ENCODE peak calls at places on chromosomes 3 and 15, in five cellular contexts. J, C, G, A and F are unnamed samples.

GRCh38 chr3:126914226-126914625 is 68.7 kb upstream of the PLXNA1 start:
- DNase-seq in J (no peak), G (no peak), A (no peak), C (no peak), F (no peak)

GRCh38 chr3:153740109-153740508 is 381.1 kb upstream of the ARHGEF26 start:
- DNase-seq in G (no peak), A (no peak), C (no peak), J (no peak), F (no peak)

GRCh38 chr3:181791380-181791779 is 79.7 kb downstream of the SOX2 start:
- DNase-seq in J (no peak), A (no peak), C (peak; percentile 25), G (no peak), F (no peak)

GRCh38 chr3:172352786-172353185 is 95.5 kb downstream of the GHSR start:
- DNase-seq in A (no peak), J (no peak), G (no peak), C (no peak), F (no peak)

GRCh38 chr3:71247221-71247947 is 336.1 kb downstream of the FOXP1 start:
- DNase-seq in J (no peak), C (peak; percentile 50), G (no peak), A (peak; percentile 44), F (no peak)

GRCh38 chr3:122101646-122102045 is 46.5 kb downstream of the CD86 start:
- DNase-seq in C (peak; percentile 44), A (peak; percentile 78), J (no peak), G (no peak), F (peak; percentile 70)

GRCh38 chr15:93997071-93997658 is 234.2 kb upstream of the MCTP2 start:
- DNase-seq in C (no peak), G (no peak), J (no peak), A (peak; percentile 48), F (no peak)

GRCh38 chr15:58771621-58772235 is 626 bp downstream of the MINDY2 start:
- DNase-seq in G (peak; percentile 79), C (no peak), A (no peak), J (peak; percentile 91), F (no peak)

GRCh38 chr3:189652042-189652441 is 20.9 kb downstream of the TP63 start:
- DNase-seq in J (no peak), A (no peak), G (no peak), C (no peak), F (no peak)

GRCh38 chr3:175155172-175155571 is 296.0 kb downstream of the NAALADL2 start:
- DNase-seq in G (no peak), C (no peak), J (no peak), A (no peak), F (no peak)

GRCh38 chr3:105518806-105519418 is 152.2 kb downstream of the ALCAM start:
- DNase-seq in J (no peak), C (peak; percentile 61), A (peak; percentile 83), G (no peak), F (peak; percentile 8)

GRCh38 chr3:127037423-127037841 is 54.5 kb downstream of the PLXNA1 start:
- DNase-seq in C (no peak), G (peak; percentile 47), A (no peak), J (peak; percentile 51), F (no peak)

GRCh38 chr3:149736180-149737100 is 15.8 kb downstream of the COMMD2 start:
- DNase-seq in C (peak; percentile 83), G (no peak), J (no peak), A (no peak), F (no peak)

GRCh38 chr3:149463921-149464320 is 10.6 kb upstream of the TM4SF4 start:
- DNase-seq in J (no peak), C (no peak), A (no peak), G (no peak), F (no peak)

GRCh38 chr3:175940881-175941280 is 1081.7 kb downstream of the NAALADL2 start:
- DNase-seq in J (no peak), A (peak; percentile 4), C (no peak), G (no peak), F (no peak)

GRCh38 chr3:13659221-13659969 is 110.5 kb downstream of the FBLN2 start:
- DNase-seq in C (no peak), J (no peak), G (no peak), A (no peak), F (no peak)

DNA sequence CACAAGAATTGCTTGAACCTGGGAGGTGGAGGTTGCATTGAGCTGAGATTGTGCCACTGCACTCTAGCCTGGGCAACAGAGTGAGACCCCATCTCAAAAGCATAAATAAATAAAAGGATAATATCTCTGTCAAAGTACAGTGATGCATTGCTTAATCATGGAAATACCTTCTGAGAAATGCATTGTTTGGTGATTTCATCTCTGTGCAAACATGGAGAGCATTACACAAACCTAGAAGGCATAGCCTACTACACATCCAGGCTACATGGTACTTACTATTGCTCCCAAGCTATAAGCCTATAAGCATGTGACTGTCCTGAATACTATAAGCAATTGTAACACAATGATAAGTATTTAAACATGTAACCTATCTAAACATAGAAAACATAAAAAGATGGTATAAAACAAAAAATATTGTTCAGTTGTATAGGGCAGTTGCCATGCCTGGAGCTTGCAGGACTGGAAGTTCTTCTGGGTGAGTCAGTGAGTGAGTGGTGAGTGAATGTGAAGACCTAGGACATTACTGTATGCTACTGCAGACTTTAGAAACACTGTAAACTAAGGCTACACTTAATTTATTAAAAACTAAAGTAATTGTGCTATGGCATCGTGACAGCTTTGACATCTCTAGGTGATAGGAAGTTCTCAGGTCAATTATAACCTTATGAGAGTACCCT is 93.6 kb upstream of the SNRPN start:
- DNase-seq in A (no peak), J (no peak), C (no peak), G (no peak), F (no peak)
- TF ChIP-seq CTCF in A (no peak), J (no peak), C (no peak), G (no peak), F (no peak)

GRCh38 chr3:10300087-10300486 is 7.3 kb upstream of the GHRL start:
- DNase-seq in A (no peak), J (no peak), C (no peak), G (no peak), F (no peak)

GRCh38 chr3:10303105-10303504 is 10.4 kb upstream of the GHRL start:
- DNase-seq in C (no peak), G (no peak), A (no peak), J (no peak), F (no peak)

GRCh38 chr3:10303785-10304184 is 11.0 kb upstream of the GHRL start:
- DNase-seq in G (no peak), C (no peak), A (no peak), J (no peak), F (no peak)

GRCh38 chr3:10299175-10299574 is 6.4 kb upstream of the GHRL start:
- DNase-seq in A (no peak), J (no peak), C (no peak), G (no peak), F (no peak)

DNA sequence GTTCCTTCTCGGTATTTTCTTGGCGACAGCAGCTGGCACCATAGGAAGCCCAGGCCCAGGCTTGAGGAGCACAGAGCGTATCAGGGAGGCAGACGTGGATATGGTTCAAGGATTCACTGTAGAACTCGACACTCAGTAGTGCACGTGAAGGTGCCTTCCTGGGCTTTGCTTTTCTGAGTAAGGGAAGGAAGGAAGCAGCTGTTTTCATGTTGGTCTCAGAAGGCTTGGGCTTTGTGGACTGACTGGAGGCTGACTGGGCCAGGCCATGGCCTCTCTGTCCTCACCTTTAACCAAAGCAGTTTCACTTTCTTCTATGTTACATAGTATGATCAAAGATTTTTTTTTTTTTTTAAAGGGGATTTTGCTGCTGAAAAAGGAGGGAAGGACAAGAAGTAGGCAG is 6.9 kb upstream of the GHRL start:
- DNase-seq in C (no peak), J (no peak), A (no peak), G (no peak), F (no peak)
- H3K36me3 ChIP-seq in C (peaks cover 24% of the 10 kb centered on the region), J (peaks cover 47% of the 10 kb centered on the region), A (peaks cover 46% of the 10 kb centered on the region), G (peaks cover 59% of the 10 kb centered on the region), F (peaks cover 42% of the 10 kb centered on the region)

DNA sequence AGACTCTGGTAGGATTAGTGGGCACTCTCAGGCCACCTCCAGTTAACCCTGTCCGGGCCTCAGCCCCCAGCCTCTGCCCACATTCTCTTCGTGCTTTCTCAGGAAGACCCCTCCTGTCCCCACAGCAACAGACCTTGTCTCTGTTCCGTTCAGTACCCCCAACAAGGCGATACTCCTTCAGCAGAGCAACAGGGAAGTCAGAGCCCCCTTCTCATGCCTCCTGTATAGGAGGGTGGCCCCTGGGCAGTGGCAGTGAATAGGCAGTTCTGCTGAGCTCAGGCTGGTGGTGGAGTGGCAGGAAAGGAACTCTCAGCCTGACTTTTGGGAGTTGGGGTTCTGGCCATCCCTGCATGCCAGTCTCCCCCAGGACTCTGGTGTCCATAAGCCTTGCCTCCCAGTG is 513 bp downstream of the SEMA3B start:
- DNase-seq in G (no peak), C (no peak), J (no peak), A (no peak), F (no peak)
- H3K4me3 ChIP-seq in G (peak overlapping the region; percentile 45), C (peak overlapping the region; percentile 29), J (peak overlapping the region; percentile 73), A (no peak overlapping the region), F (no peak overlapping the region)

GRCh38 chr3:125645613-125646012 is 50.3 kb upstream of the OSBPL11 start:
- DNase-seq in C (no peak), G (no peak), J (no peak), A (no peak), F (no peak)
- TF ChIP-seq CTCF in C (no peak), G (no peak), J (no peak), A (no peak), F (no peak)

GRCh38 chr15:39595621-39596221 is 14.8 kb downstream of the THBS1 start:
- DNase-seq in C (peak; percentile 13), G (no peak), J (no peak), A (no peak), F (no peak)

GRCh38 chr15:39594764-39595620 is 14.1 kb downstream of the THBS1 start:
- DNase-seq in J (no peak), G (no peak), A (no peak), C (peak; percentile 63), F (no peak)

GRCh38 chr15:39597336-39597735 is 16.5 kb downstream of the THBS1 start:
- DNase-seq in J (no peak), C (no peak), G (no peak), A (no peak), F (no peak)

GRCh38 chr15:39597751-39598185 is 16.9 kb downstream of the THBS1 start:
- DNase-seq in G (no peak), J (no peak), C (no peak), A (no peak), F (no peak)

GRCh38 chr15:39596358-39597051 is 15.6 kb downstream of the THBS1 start:
- DNase-seq in J (no peak), A (no peak), C (peak; percentile 3), G (no peak), F (no peak)
- H3K36me3 ChIP-seq in J (peaks cover 37% of the 10 kb centered on the region), A (no peaks in the 10 kb centered on the region), C (peaks cover 27% of the 10 kb centered on the region), G (peaks cover 54% of the 10 kb centered on the region), F (no peaks in the 10 kb centered on the region)

DNA sequence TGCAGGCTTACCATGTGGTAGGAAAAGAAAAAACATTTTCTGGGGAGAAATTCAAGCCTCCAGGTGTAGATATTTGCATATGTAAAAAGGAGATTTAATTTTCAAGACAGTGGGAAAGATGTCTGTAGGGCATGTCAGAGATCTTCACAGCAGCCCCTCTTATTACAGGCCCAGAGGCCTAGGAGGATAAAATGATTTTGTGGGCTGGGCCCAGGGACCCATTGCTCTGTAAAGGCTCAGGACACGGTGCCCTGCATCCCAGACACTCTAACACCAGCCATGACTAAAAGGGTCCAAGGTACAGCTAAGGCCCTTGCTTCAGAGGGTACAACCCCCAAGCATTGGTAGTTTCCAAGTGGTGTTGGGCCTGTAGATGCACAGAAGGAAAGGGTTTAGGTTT is 680.1 kb downstream of the IGSF11 start:
- DNase-seq in G (no peak), C (no peak), A (no peak), J (no peak), F (no peak)
- H3K4me3 ChIP-seq in G (no peak overlapping the region), C (no peak overlapping the region), A (no peak overlapping the region), J (no peak overlapping the region), F (no peak overlapping the region)